ENCODE peak calls at places on chromosomes 12 and 14, in four cellular contexts. One of them, this sample, is unnamed. For H3K36me3, the result is how much of the 10 kb centered on the place peaks cover.

GRCh38 chr12:29282452-29282851 is 98.5 kb downstream of the ERGIC2 start:
- DNase-seq in tibial artery: no peak
- DNase-seq in GM23248: no peak
- DNase-seq in left ventricle myocardium inferior: no peak
- DNase-seq in this sample: no peak

GRCh38 chr14:25526290-25526689 is 476.3 kb upstream of the STXBP6 start:
- DNase-seq in tibial artery: no peak
- DNase-seq in GM23248: no peak
- DNase-seq in left ventricle myocardium inferior: no peak
- DNase-seq in this sample: no peak

GRCh38 chr12:104215638-104216297 is at the start of gene TXNRD1:
- DNase-seq in left ventricle myocardium inferior: peak
- DNase-seq in GM23248: peak
- DNase-seq in tibial artery: peak
- DNase-seq in this sample: peak

GRCh38 chr14:39581474-39581873 is 149.2 kb upstream of the FBXO33 start:
- DNase-seq in tibial artery: no peak
- DNase-seq in GM23248: peak
- DNase-seq in left ventricle myocardium inferior: no peak
- DNase-seq in this sample: no peak

GRCh38 chr14:68501621-68502052 is 291.2 kb downstream of the ZFP36L1 start:
- DNase-seq in tibial artery: peak
- DNase-seq in GM23248: no peak
- DNase-seq in left ventricle myocardium inferior: peak
- DNase-seq in this sample: no peak

GRCh38 chr12:56953314-56953713 is 4.1 kb downstream of the RDH16 start:
- DNase-seq in GM23248: no peak
- DNase-seq in left ventricle myocardium inferior: no peak
- DNase-seq in tibial artery: no peak
- DNase-seq in this sample: peak

GRCh38 chr12:98198261-98198982 is 317.0 kb upstream of the TMPO start:
- DNase-seq in GM23248: no peak
- DNase-seq in left ventricle myocardium inferior: no peak
- DNase-seq in tibial artery: no peak
- DNase-seq in this sample: no peak

GRCh38 chr14:38950676-38951075 is 152.4 kb downstream of the SEC23A start:
- DNase-seq in GM23248: peak
- DNase-seq in tibial artery: no peak
- DNase-seq in left ventricle myocardium inferior: no peak
- DNase-seq in this sample: no peak

GRCh38 chr14:66105819-66106218 is 380.4 kb upstream of the CCDC196 start:
- DNase-seq in tibial artery: no peak
- DNase-seq in GM23248: peak
- DNase-seq in left ventricle myocardium inferior: no peak
- DNase-seq in this sample: no peak

GRCh38 chr14:73843296-73843695 is 8.3 kb upstream of the PTGR2 start:
- DNase-seq in left ventricle myocardium inferior: no peak
- DNase-seq in GM23248: no peak
- DNase-seq in tibial artery: no peak
- DNase-seq in this sample: no peak

GRCh38 chr12:52628841-52629240 is 10.5 kb upstream of the KRT73 start:
- DNase-seq in tibial artery: no peak
- DNase-seq in GM23248: no peak
- DNase-seq in left ventricle myocardium inferior: no peak
- DNase-seq in this sample: peak

GRCh38 chr14:34324363-34324795 is 137.7 kb downstream of the SPTSSA start:
- DNase-seq in GM23248: peak
- DNase-seq in left ventricle myocardium inferior: no peak
- DNase-seq in tibial artery: no peak
- DNase-seq in this sample: peak

GRCh38 chr14:23206422-23207145 is 23.1 kb upstream of the SLC7A8 start:
- DNase-seq in left ventricle myocardium inferior: no peak
- DNase-seq in GM23248: no peak
- DNase-seq in tibial artery: no peak
- DNase-seq in this sample: no peak

GRCh38 chr12:85680881-85681280 is 155.3 kb downstream of the RASSF9 start:
- DNase-seq in left ventricle myocardium inferior: no peak
- DNase-seq in tibial artery: no peak
- DNase-seq in GM23248: no peak
- DNase-seq in this sample: no peak

GRCh38 chr14:73623504-73623903 is 11.2 kb downstream of the ACOT6 start:
- DNase-seq in left ventricle myocardium inferior: no peak
- DNase-seq in tibial artery: no peak
- DNase-seq in GM23248: no peak
- DNase-seq in this sample: peak

GRCh38 chr12:45991289-45992249 is 1.2 kb upstream of the SCAF11 start:
- DNase-seq in left ventricle myocardium inferior: peak
- DNase-seq in GM23248: peak
- DNase-seq in tibial artery: peak
- DNase-seq in this sample: peak

GRCh38 chr12:97093187-97093683 is 186.2 kb downstream of the NEDD1 start:
- DNase-seq in GM23248: no peak
- DNase-seq in left ventricle myocardium inferior: no peak
- DNase-seq in tibial artery: no peak
- DNase-seq in this sample: no peak

GRCh38 chr12:52278530-52278929 is 4.1 kb downstream of the KRT86 start:
- DNase-seq in GM23248: no peak
- DNase-seq in left ventricle myocardium inferior: no peak
- DNase-seq in tibial artery: no peak
- DNase-seq in this sample: no peak

GRCh38 chr12:64840949-64841717 is 16.7 kb downstream of the TBC1D30 start:
- DNase-seq in left ventricle myocardium inferior: no peak
- DNase-seq in tibial artery: no peak
- DNase-seq in GM23248: no peak
- DNase-seq in this sample: peak

GRCh38 chr12:83893101-83893500 is 1019.5 kb downstream of the SLC6A15 start:
- DNase-seq in GM23248: no peak
- DNase-seq in left ventricle myocardium inferior: no peak
- DNase-seq in tibial artery: no peak
- DNase-seq in this sample: no peak

GRCh38 chr14:75123991-75124390 is 2.9 kb downstream of the NEK9 start:
- DNase-seq in GM23248: peak
- DNase-seq in tibial artery: no peak
- DNase-seq in left ventricle myocardium inferior: no peak
- DNase-seq in this sample: no peak

GRCh38 chr12:48601013-48601756 is 31.3 kb upstream of the LALBA start:
- DNase-seq in GM23248: peak
- DNase-seq in left ventricle myocardium inferior: no peak
- DNase-seq in tibial artery: no peak
- DNase-seq in this sample: peak

GRCh38 chr14:84465890-84466289 is 1064.1 kb upstream of the FLRT2 start:
- DNase-seq in GM23248: no peak
- DNase-seq in left ventricle myocardium inferior: no peak
- DNase-seq in tibial artery: no peak
- DNase-seq in this sample: no peak

GRCh38 chr12:20262131-20262530 is 106.2 kb upstream of the PDE3A start:
- DNase-seq in tibial artery: no peak
- DNase-seq in left ventricle myocardium inferior: no peak
- DNase-seq in GM23248: no peak
- DNase-seq in this sample: no peak

GRCh38 chr12:125092872-125093680 is 27.8 kb downstream of the AACS start:
- DNase-seq in left ventricle myocardium inferior: peak
- DNase-seq in GM23248: peak
- DNase-seq in tibial artery: no peak
- DNase-seq in this sample: peak

GRCh38 chr12:130715996-130716917 is at the start of gene RIMBP2:
- DNase-seq in GM23248: peak
- DNase-seq in tibial artery: no peak
- DNase-seq in left ventricle myocardium inferior: no peak
- DNase-seq in this sample: peak

GRCh38 chr14:65239143-65239672 is 136.9 kb upstream of the MAX start:
- DNase-seq in left ventricle myocardium inferior: no peak
- DNase-seq in tibial artery: peak
- DNase-seq in GM23248: peak
- DNase-seq in this sample: no peak

GRCh38 chr12:58367041-58367440 is 425.7 kb downstream of the ATP23 start:
- DNase-seq in GM23248: peak
- DNase-seq in tibial artery: no peak
- DNase-seq in left ventricle myocardium inferior: no peak
- DNase-seq in this sample: no peak

GRCh38 chr12:127425474-127425873 is 841.5 kb upstream of the TMEM132C start:
- DNase-seq in left ventricle myocardium inferior: no peak
- DNase-seq in tibial artery: no peak
- DNase-seq in GM23248: no peak
- DNase-seq in this sample: no peak

DNA sequence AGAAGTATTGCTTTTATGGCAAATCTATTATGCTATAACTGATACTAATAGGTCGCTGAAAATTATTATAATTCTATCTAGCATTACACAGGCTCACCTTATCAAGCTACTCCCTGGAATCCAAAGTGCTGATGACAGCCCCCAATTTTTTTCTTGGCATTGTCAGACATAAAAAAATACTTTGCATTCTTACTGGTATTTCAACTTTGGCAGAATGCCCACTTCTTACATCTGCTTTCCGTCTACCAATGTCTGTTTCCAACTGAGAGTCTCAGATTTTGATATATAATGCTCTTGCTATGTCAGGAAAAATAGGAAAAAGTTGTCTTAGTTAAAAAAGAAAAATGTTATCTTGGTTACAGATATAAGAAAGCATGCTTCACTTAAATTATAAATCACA is 615.4 kb downstream of the C12orf50 start:
- DNase-seq in left ventricle myocardium inferior: no peak
- DNase-seq in GM23248: peak
- DNase-seq in tibial artery: no peak
- DNase-seq in this sample: no peak
- H3K27ac ChIP-seq in left ventricle myocardium inferior: no peak
- H3K27ac ChIP-seq in GM23248: no peak
- H3K27ac ChIP-seq in tibial artery: no peak
- H3K27ac ChIP-seq in this sample: no peak

DNA sequence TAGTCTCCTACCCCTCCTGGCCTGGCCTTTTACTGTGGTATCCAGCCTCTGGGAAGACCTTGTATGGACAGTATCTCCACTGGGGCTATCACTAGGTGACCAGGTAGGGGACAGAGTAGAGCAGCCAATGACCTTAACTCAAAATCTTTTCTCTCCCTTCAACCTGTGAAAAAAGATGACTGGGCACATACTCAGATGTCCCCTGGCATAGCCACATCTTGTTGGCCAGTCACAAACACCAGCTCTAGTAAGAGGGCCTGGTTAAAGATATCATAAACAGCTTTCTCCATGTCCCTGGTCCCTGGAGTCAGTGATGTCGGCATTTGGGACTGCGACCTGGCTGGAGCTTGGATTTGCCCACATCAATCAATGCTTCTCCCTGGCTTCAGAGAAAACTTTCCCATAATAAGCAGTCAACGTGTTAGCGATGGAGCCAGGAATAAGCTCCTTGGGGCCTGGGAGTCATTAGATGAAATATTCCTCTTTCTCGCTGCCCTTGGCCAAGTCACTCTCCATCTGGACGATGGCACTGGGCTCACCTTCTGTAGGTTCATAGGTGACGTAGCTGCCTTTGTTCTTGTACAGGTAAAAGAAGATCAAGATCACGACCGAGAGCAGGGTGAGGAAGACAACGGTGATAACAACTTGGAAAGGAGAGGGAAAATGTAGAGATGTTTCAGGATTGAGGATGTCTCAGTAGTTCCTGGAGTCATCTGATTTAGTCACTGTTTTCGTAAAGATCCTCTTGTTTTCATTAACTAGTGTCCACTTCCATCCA is 7.0 kb downstream of the DAZAP2 start:
- DNase-seq in GM23248: no peak
- DNase-seq in left ventricle myocardium inferior: no peak
- DNase-seq in tibial artery: no peak
- DNase-seq in this sample: no peak
- H3K36me3 ChIP-seq in GM23248: half or more
- H3K36me3 ChIP-seq in left ventricle myocardium inferior: under half
- H3K36me3 ChIP-seq in tibial artery: under half
- H3K36me3 ChIP-seq in this sample: half or more

DNA sequence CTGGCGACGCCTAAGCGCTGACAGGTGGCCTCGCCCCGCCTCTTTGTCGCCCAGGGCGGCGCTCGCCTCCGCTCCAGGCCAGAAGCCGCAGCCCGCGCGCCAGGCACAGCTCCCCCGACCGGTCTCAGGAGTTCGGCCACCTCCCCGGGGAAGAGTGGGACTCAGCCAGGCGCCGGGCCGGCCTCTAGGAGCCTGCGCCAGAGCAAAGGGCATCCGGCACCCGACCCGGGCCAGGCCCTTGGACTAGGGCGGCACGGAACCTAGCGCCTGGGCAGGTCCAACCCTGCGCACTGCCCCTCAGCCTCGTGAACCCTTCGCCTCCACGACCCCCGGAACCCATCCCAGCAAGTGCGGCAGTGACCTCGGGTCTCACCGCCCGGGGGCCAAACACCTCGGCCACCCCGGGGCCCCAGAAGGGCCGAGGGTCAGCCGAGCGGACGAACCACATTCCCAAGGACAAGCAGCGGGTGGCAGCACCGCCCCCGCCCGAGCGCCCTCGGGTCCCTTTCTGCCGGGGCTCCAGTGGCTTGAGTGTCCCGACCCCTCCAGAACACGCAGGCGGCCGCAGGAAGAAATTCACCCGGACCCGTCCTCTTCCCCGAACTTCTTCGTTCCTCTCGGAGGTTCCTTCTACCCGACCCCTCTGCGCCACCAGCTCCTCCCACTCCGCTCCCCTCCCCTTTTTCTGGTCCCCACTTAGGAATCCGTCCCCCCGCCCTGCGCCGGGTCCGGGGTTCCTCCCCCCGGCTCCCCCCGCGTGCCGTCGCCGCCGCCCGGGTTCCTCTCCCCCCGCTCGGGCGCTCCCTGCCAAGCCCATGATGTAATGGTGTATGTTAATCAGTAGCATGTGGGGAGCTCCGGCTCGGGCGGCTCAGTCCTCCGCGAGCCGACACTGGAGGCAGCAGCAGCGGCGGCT is 1.4 kb upstream of the SAMD4A start:
- DNase-seq in left ventricle myocardium inferior: peak
- DNase-seq in tibial artery: peak
- DNase-seq in GM23248: peak
- DNase-seq in this sample: peak
- H3K27ac ChIP-seq in left ventricle myocardium inferior: peak
- H3K27ac ChIP-seq in tibial artery: peak
- H3K27ac ChIP-seq in GM23248: peak
- H3K27ac ChIP-seq in this sample: no peak

GRCh38 chr14:49637534-49638078 is 2.6 kb upstream of the DNAAF2 start:
- DNase-seq in GM23248: no peak
- DNase-seq in tibial artery: no peak
- DNase-seq in left ventricle myocardium inferior: no peak
- DNase-seq in this sample: no peak
- H3K36me3 ChIP-seq in GM23248: under half
- H3K36me3 ChIP-seq in tibial artery: under half
- H3K36me3 ChIP-seq in left ventricle myocardium inferior: under half
- H3K36me3 ChIP-seq in this sample: under half

GRCh38 chr12:115383668-115384067 is 699.7 kb upstream of the TBX3 start:
- DNase-seq in left ventricle myocardium inferior: no peak
- DNase-seq in tibial artery: no peak
- DNase-seq in GM23248: peak
- DNase-seq in this sample: no peak
- H3K27ac ChIP-seq in left ventricle myocardium inferior: no peak
- H3K27ac ChIP-seq in tibial artery: no peak
- H3K27ac ChIP-seq in GM23248: no peak
- H3K27ac ChIP-seq in this sample: no peak

GRCh38 chr12:62370189-62370588 is 96.4 kb upstream of the MON2 start:
- DNase-seq in tibial artery: no peak
- DNase-seq in left ventricle myocardium inferior: no peak
- DNase-seq in GM23248: no peak
- DNase-seq in this sample: no peak
- H3K36me3 ChIP-seq in tibial artery: under half
- H3K36me3 ChIP-seq in left ventricle myocardium inferior: under half
- H3K36me3 ChIP-seq in GM23248: under half
- H3K36me3 ChIP-seq in this sample: under half

GRCh38 chr14:93036652-93037341 is 78.9 kb downstream of the ITPK1 start:
- DNase-seq in left ventricle myocardium inferior: no peak
- DNase-seq in tibial artery: no peak
- DNase-seq in GM23248: no peak
- DNase-seq in this sample: no peak
- H3K27ac ChIP-seq in left ventricle myocardium inferior: peak
- H3K27ac ChIP-seq in tibial artery: peak
- H3K27ac ChIP-seq in GM23248: no peak
- H3K27ac ChIP-seq in this sample: peak

This sample was measured in endodermal cell.